ENCODE peak calls at places on chromosomes 3 and 15, in six cellular contexts. C, O, S, B, U and J are unnamed samples.

GRCh38 chr3:183252973-183253363 is at the start of gene B3GNT5:
- DNase-seq in C (peak), O (no peak), B (no peak), S (peak), U (no peak), J (no peak)

GRCh38 chr3:159273608-159274007 is 471.8 kb downstream of the MFSD1 start:
- DNase-seq in U (no peak), B (no peak), C (peak), O (peak), S (no peak), J (no peak)

GRCh38 chr15:54566654-54567053 is 588.4 kb downstream of the UNC13C start:
- DNase-seq in B (no peak), S (no peak), C (no peak), U (peak), O (no peak), J (no peak)

GRCh38 chr3:184242297-184242685 is 6.5 kb downstream of the ALG3 start:
- DNase-seq in U (no peak), C (no peak), S (no peak), B (no peak), O (no peak), J (no peak)

GRCh38 chr3:17639257-17639656 is 103.2 kb downstream of the TBC1D5 start:
- DNase-seq in O (peak), U (no peak), B (no peak), C (no peak), S (no peak), J (peak)

GRCh38 chr15:78438595-78439285 is 724 bp downstream of the IREB2 start:
- DNase-seq in U (peak), S (peak), B (no peak), C (peak), O (peak), J (no peak)

GRCh38 chr3:113495035-113495434 is 19.9 kb downstream of the SPICE1 start:
- DNase-seq in C (peak), B (no peak), O (peak), U (peak), S (peak), J (no peak)

GRCh38 chr3:127535901-127536817 is 54.4 kb downstream of the TPRA1 start:
- DNase-seq in B (no peak), O (no peak), U (no peak), S (no peak), C (no peak), J (no peak)

GRCh38 chr15:84807228-84807627 is 9.9 kb upstream of the ALPK3 start:
- DNase-seq in U (no peak), S (no peak), O (no peak), B (no peak), C (no peak), J (no peak)

GRCh38 chr15:32657198-32657886 is 15.8 kb downstream of the SCG5 start:
- DNase-seq in C (peak), O (no peak), U (peak), B (no peak), S (no peak), J (no peak)

GRCh38 chr3:99721633-99722007 is 83.2 kb downstream of the COL8A1 start:
- DNase-seq in B (no peak), C (no peak), U (no peak), S (no peak), O (no peak), J (no peak)

GRCh38 chr15:28880680-28881079 is 5.1 kb upstream of the APBA2 start:
- DNase-seq in O (no peak), U (no peak), B (no peak), S (no peak), C (no peak), J (no peak)

GRCh38 chr3:51983578-51984268 is 388 bp downstream of the ACY1 start:
- DNase-seq in O (no peak), U (no peak), S (no peak), C (no peak), B (no peak), J (no peak)